ENCODE peak calls at places on chromosomes 16 and 17, in ten cellular contexts. J is T-cell, F is body of pancreas, P is GM12878, C is CMK, T is A549, D is NCI-H1436, Z is substantia nigra, A is NCI-H187, L is NCI-H1694 treated with DMSO at 0.1 percent for 48 hours. H is an unnamed sample.

GRCh38 chr17:17503566-17504130 is 7.5 kb upstream of the RASD1 start:
- DNase-seq in P (no peak), D (no peak), C (no peak), A (no peak), J (no peak), T (no peak), L (no peak), F (no peak), Z (no peak), H (no peak)

GRCh38 chr17:64984776-64985521 is 65.7 kb upstream of the LRRC37A3 start:
- DNase-seq in F (no peak), A (no peak), D (no peak), Z (no peak), T (no peak), L (no peak), J (peak; percentile 58), P (no peak), C (peak; percentile 37), H (no peak)

GRCh38 chr17:36008998-36009665 is 7.8 kb upstream of the CCL15 start:
- DNase-seq in T (no peak), C (no peak), F (no peak), P (no peak), L (no peak), D (no peak), A (no peak), J (no peak), Z (no peak), H (peak; percentile 32)

GRCh38 chr17:59278401-59278800 is 53.1 kb upstream of the YPEL2 start:
- DNase-seq in T (no peak), J (no peak), D (no peak), Z (no peak), F (no peak), L (no peak), C (no peak), A (no peak), P (no peak), H (no peak)

GRCh38 chr16:84839956-84840355 is 20.2 kb downstream of the CRISPLD2 start:
- DNase-seq in T (peak; percentile 58), J (no peak), F (no peak), P (no peak), D (no peak), Z (no peak), C (no peak), A (no peak), L (no peak), H (no peak)

GRCh38 chr16:22337849-22338248 is 36.6 kb downstream of the CDR2 start:
- DNase-seq in J (no peak), D (no peak), T (no peak), L (no peak), A (no peak), P (no peak), C (no peak), F (no peak), Z (no peak), H (no peak)

GRCh38 chr16:85029981-85030381 is 2.4 kb downstream of the KIAA0513 start:
- DNase-seq in D (no peak), A (no peak), F (peak; percentile 23), J (no peak), C (no peak), T (no peak), Z (no peak), L (no peak), P (no peak), H (no peak)

GRCh38 chr16:4081577-4082021 is 34.6 kb downstream of the ADCY9 start:
- DNase-seq in L (no peak), F (no peak), T (no peak), P (no peak), A (no peak), Z (no peak), C (no peak), D (no peak), J (peak; percentile 36), H (no peak)

GRCh38 chr17:27577884-27578717 is 52.9 kb upstream of the LGALS9 start:
- DNase-seq in D (no peak), L (no peak), J (no peak), F (peak; percentile 81), Z (no peak), A (no peak), C (no peak), P (no peak), T (no peak), H (no peak)

GRCh38 chr16:56408379-56409098 is 16.8 kb downstream of the AMFR start:
- DNase-seq in L (no peak), Z (no peak), A (no peak), D (no peak), P (no peak), F (no peak), T (peak; percentile 33), J (no peak), C (no peak), H (no peak)

GRCh38 chr16:5175263-5175662 is 77.7 kb upstream of the EEF2KMT start:
- DNase-seq in F (no peak), J (no peak), Z (no peak), L (peak; percentile 31), P (no peak), A (no peak), T (no peak), C (no peak), D (no peak), H (no peak)

GRCh38 chr17:79023180-79023705 is 726 bp upstream of the C1QTNF1 start:
- DNase-seq in T (no peak), A (no peak), F (no peak), D (no peak), P (no peak), C (no peak), J (no peak), L (no peak), Z (no peak), H (no peak)

GRCh38 chr16:30769379-30770089 is 7.4 kb downstream of the RNF40 start:
- DNase-seq in P (no peak), T (no peak), A (no peak), C (no peak), L (no peak), F (no peak), Z (no peak), J (no peak), D (no peak), H (no peak)

GRCh38 chr17:39564201-39564828 is 43.4 kb downstream of the NEUROD2 start:
- DNase-seq in D (peak; percentile 79), J (no peak), Z (no peak), C (no peak), A (no peak), F (no peak), T (no peak), P (no peak), L (peak; percentile 40), H (no peak)

GRCh38 chr17:76529224-76529642 is 8.3 kb downstream of the CYGB start:
- DNase-seq in L (no peak), F (no peak), Z (peak; percentile 63), C (no peak), P (no peak), T (no peak), J (no peak), A (no peak), D (no peak), H (no peak)

GRCh38 chr17:73623247-73623646 is 21.0 kb downstream of the SDK2 start:
- DNase-seq in J (no peak), F (no peak), P (no peak), T (no peak), C (no peak), L (no peak), D (no peak), Z (no peak), A (no peak), H (no peak)

GRCh38 chr17:74334393-74335039 is 8.5 kb downstream of the KIF19 start:
- DNase-seq in F (no peak), A (no peak), T (no peak), P (no peak), C (no peak), L (no peak), J (no peak), D (no peak), Z (no peak), H (no peak)

GRCh38 chr16:22144520-22144919 is 17.8 kb upstream of the SDR42E2 start:
- DNase-seq in C (no peak), T (no peak), F (no peak), A (no peak), J (no peak), Z (no peak), L (no peak), D (no peak), P (no peak), H (no peak)

GRCh38 chr16:22977294-22977697 is 163.3 kb downstream of the HS3ST2 start:
- DNase-seq in J (no peak), C (no peak), L (no peak), A (no peak), P (no peak), F (no peak), T (no peak), Z (no peak), D (no peak), H (no peak)

GRCh38 chr16:66961065-66961744 is at the start of gene CES3:
- DNase-seq in Z (peak; percentile 48), C (peak; percentile 61), T (peak; percentile 80), D (peak; percentile 75), A (peak; percentile 1), J (peak; percentile 22), F (peak; percentile 78), P (no peak), L (peak; percentile 88), H (peak; percentile 51)

GRCh38 chr16:48576927-48577326 is 33.1 kb downstream of the N4BP1 start:
- DNase-seq in D (no peak), F (no peak), A (no peak), L (no peak), Z (no peak), T (no peak), J (no peak), P (no peak), C (no peak), H (no peak)

GRCh38 chr17:62848334-62848733 is 40.2 kb upstream of the MARCHF10 start:
- DNase-seq in C (no peak), T (no peak), L (no peak), J (no peak), A (no peak), Z (no peak), F (no peak), P (no peak), D (no peak), H (no peak)

GRCh38 chr17:5619088-5619740 is 34.9 kb upstream of the NLRP1 start:
- DNase-seq in T (no peak), D (peak; percentile 86), C (no peak), F (no peak), P (peak; percentile 37), L (peak; percentile 98), J (no peak), A (no peak), Z (no peak), H (peak; percentile 100)

GRCh38 chr17:82257473-82257872 is 16.0 kb downstream of the CSNK1D start:
- DNase-seq in Z (peak; percentile 77), F (no peak), C (no peak), L (peak; percentile 76), J (peak; percentile 66), T (no peak), D (no peak), A (no peak), P (no peak), H (no peak)